ENCODE peak calls at places on chromosomes 3 and 15, in seven cellular contexts. Y, V, J, H, O, F and R are unnamed samples.

GRCh38 chr15:67914028-67914427 is 74.2 kb upstream of the RNU6-1 start:
- DNase-seq in H (no peak), F (no peak), J (no peak), Y (no peak), V (no peak), O (peak; percentile 5), R (no peak)

GRCh38 chr15:41276821-41277220 is 45.8 kb downstream of the CHP1 start:
- DNase-seq in J (no peak), Y (no peak), H (no peak), F (no peak), O (no peak), V (no peak), R (no peak)

GRCh38 chr3:195241592-195242355 is 29.2 kb downstream of the XXYLT1 start:
- DNase-seq in O (peak; percentile 46), H (no peak), J (no peak), V (no peak), F (no peak), Y (no peak), R (peak; percentile 65)

GRCh38 chr3:58074997-58075396 is 66.8 kb downstream of the FLNB start:
- DNase-seq in H (peak; percentile 4), Y (no peak), O (no peak), F (no peak), V (no peak), J (no peak), R (no peak)

GRCh38 chr15:37037256-37037655 is 63.1 kb downstream of the MEIS2 start:
- DNase-seq in Y (no peak), O (no peak), V (no peak), F (no peak), H (no peak), J (no peak), R (no peak)

GRCh38 chr3:4850928-4851265 is 128.3 kb upstream of the BHLHE40 start:
- DNase-seq in F (no peak), H (no peak), O (no peak), V (no peak), Y (no peak), J (no peak), R (no peak)

GRCh38 chr3:41690766-41691563 is 270.9 kb downstream of the ULK4 start:
- DNase-seq in V (no peak), Y (no peak), F (no peak), J (no peak), O (no peak), H (no peak), R (no peak)

GRCh38 chr3:88291516-88291915 is 141.8 kb downstream of the C3orf38 start:
- DNase-seq in J (no peak), O (no peak), V (no peak), H (no peak), F (no peak), Y (no peak), R (no peak)

GRCh38 chr3:175940881-175941280 is 1081.7 kb downstream of the NAALADL2 start:
- DNase-seq in O (peak; percentile 90), F (no peak), H (no peak), V (no peak), Y (no peak), J (no peak), R (no peak)

GRCh38 chr15:59594493-59594942 is 17.1 kb upstream of the GCNT3 start:
- DNase-seq in O (no peak), H (no peak), V (peak; percentile 42), J (peak; percentile 33), F (peak; percentile 7), Y (no peak), R (no peak)

GRCh38 chr3:72238836-72239235 is 453.9 kb upstream of the PROK2 start:
- DNase-seq in J (no peak), Y (no peak), O (peak; percentile 24), H (no peak), F (no peak), V (no peak), R (no peak)

GRCh38 chr15:41985236-41986160 is 13.1 kb upstream of the EHD4 start:
- DNase-seq in Y (no peak), V (no peak), H (no peak), O (peak; percentile 27), F (no peak), J (no peak), R (peak; percentile 64)

GRCh38 chr3:114308830-114309229 is 15.0 kb downstream of the TIGIT start:
- DNase-seq in Y (no peak), O (no peak), F (no peak), H (peak; percentile 45), J (no peak), V (no peak), R (no peak)

GRCh38 chr15:100098705-100099104 is 243.1 kb downstream of the ADAMTS17 start:
- DNase-seq in O (peak; percentile 14), J (no peak), F (no peak), H (no peak), V (no peak), Y (no peak), R (peak; percentile 50)

GRCh38 chr3:124396397-124396796 is 333.9 kb upstream of the UMPS start:
- DNase-seq in J (no peak), Y (no peak), V (no peak), O (no peak), H (no peak), F (no peak), R (no peak)

GRCh38 chr3:120566243-120566980 is 29.7 kb upstream of the NDUFB4 start:
- DNase-seq in Y (no peak), J (no peak), F (no peak), H (no peak), V (no peak), O (no peak), R (no peak)

GRCh38 chr15:89864958-89865739 is 28.6 kb downstream of the AP3S2 start:
- DNase-seq in H (no peak), V (no peak), J (no peak), F (no peak), Y (no peak), O (no peak), R (no peak)

GRCh38 chr3:21484323-21485154 is 266.5 kb downstream of the ZNF385D start:
- DNase-seq in Y (no peak), O (peak; percentile 93), F (peak; percentile 58), J (peak; percentile 62), H (no peak), V (peak; percentile 34), R (no peak)

GRCh38 chr3:182609575-182610156 is 183.6 kb upstream of the ATP11B start:
- DNase-seq in V (no peak), O (no peak), J (no peak), Y (no peak), H (no peak), F (no peak), R (no peak)

GRCh38 chr3:187027531-187027936 is 97.2 kb downstream of the ST6GAL1 start:
- DNase-seq in F (no peak), V (no peak), Y (peak; percentile 44), H (peak; percentile 39), J (no peak), O (peak; percentile 41), R (no peak)

GRCh38 chr15:40354408-40355171 is 3.4 kb upstream of the DISP2 start:
- DNase-seq in J (peak; percentile 51), Y (no peak), F (no peak), V (no peak), O (peak; percentile 82), H (no peak), R (no peak)

GRCh38 chr15:57019496-57020160 is 101.2 kb downstream of the TCF12 start:
- DNase-seq in F (no peak), J (no peak), V (no peak), H (no peak), O (no peak), Y (no peak), R (no peak)

GRCh38 chr3:197394464-197395321 is 96.3 kb upstream of the DLG1 start:
- DNase-seq in H (peak; percentile 18), Y (peak; percentile 1), V (peak; percentile 100), O (peak; percentile 74), F (peak; percentile 99), J (peak; percentile 96), R (no peak)

GRCh38 chr3:108518895-108519294 is 8.5 kb upstream of the MYH15 start:
- DNase-seq in V (no peak), F (no peak), J (no peak), H (no peak), O (no peak), Y (no peak), R (no peak)

GRCh38 chr3:42702982-42703694 is 540 bp upstream of the HHATL start:
- DNase-seq in Y (no peak), F (no peak), J (no peak), V (no peak), H (no peak), O (no peak), R (peak; percentile 62)

GRCh38 chr15:67723294-67724024 is 101.8 kb upstream of the SKOR1 start:
- DNase-seq in H (no peak), J (no peak), F (no peak), O (no peak), V (no peak), Y (no peak), R (no peak)

GRCh38 chr3:131231710-131232348 is 149.7 kb upstream of the NUDT16 start:
- DNase-seq in F (no peak), O (no peak), H (no peak), V (no peak), Y (no peak), J (no peak), R (no peak)

GRCh38 chr3:174333640-174334039 is 525.5 kb upstream of the NAALADL2 start:
- DNase-seq in J (no peak), Y (no peak), F (no peak), O (no peak), V (no peak), H (no peak), R (no peak)

GRCh38 chr3:40009991-40010390 is 200.6 kb downstream of the MYRIP start:
- DNase-seq in H (no peak), J (no peak), V (no peak), F (no peak), O (no peak), Y (no peak), R (no peak)